ENCODE peak calls at places on chromosomes 2 and 18, in four cellular contexts. One of them, this sample, is unnamed.

GRCh38 chr18:79458131-79458838 is 62.6 kb downstream of the NFATC1 start:
- DNase-seq in GM12878: no peak
- DNase-seq in A549: peak
- DNase-seq in K562: no peak
- DNase-seq in this sample: peak

GRCh38 chr2:75587954-75588587 is 27.3 kb upstream of the EVA1A start:
- DNase-seq in GM12878: no peak
- DNase-seq in A549: no peak
- DNase-seq in K562: no peak
- DNase-seq in this sample: no peak

GRCh38 chr2:20241973-20242726 is 17.2 kb upstream of the SDC1 start:
- DNase-seq in GM12878: no peak
- DNase-seq in A549: peak
- DNase-seq in K562: peak
- DNase-seq in this sample: no peak

GRCh38 chr2:42895134-42895795 is 102.9 kb upstream of the HAAO start:
- DNase-seq in GM12878: no peak
- DNase-seq in A549: no peak
- DNase-seq in K562: no peak
- DNase-seq in this sample: no peak

GRCh38 chr2:128086244-128086643 is 4.8 kb upstream of the UGGT1 start:
- DNase-seq in GM12878: no peak
- DNase-seq in A549: no peak
- DNase-seq in K562: no peak
- DNase-seq in this sample: peak

GRCh38 chr2:111100765-111101162 is 19.9 kb upstream of the BCL2L11 start:
- DNase-seq in GM12878: peak
- DNase-seq in A549: no peak
- DNase-seq in K562: no peak
- DNase-seq in this sample: no peak

GRCh38 chr2:238388794-238389193 is 37.9 kb upstream of the ASB1 start:
- DNase-seq in GM12878: no peak
- DNase-seq in A549: no peak
- DNase-seq in K562: no peak
- DNase-seq in this sample: no peak

GRCh38 chr2:127572841-127573240 is 37.4 kb downstream of the MYO7B start:
- DNase-seq in GM12878: no peak
- DNase-seq in A549: no peak
- DNase-seq in K562: no peak
- DNase-seq in this sample: no peak

GRCh38 chr2:25032094-25032493 is 9.8 kb upstream of the EFR3B start:
- DNase-seq in GM12878: no peak
- DNase-seq in A549: no peak
- DNase-seq in K562: no peak
- DNase-seq in this sample: no peak

GRCh38 chr2:230680463-230681195 is 32.0 kb upstream of the CAB39 start:
- DNase-seq in GM12878: no peak
- DNase-seq in A549: no peak
- DNase-seq in K562: no peak
- DNase-seq in this sample: no peak

GRCh38 chr2:110872521-110872920 is 140.1 kb downstream of the ACOXL start:
- DNase-seq in GM12878: no peak
- DNase-seq in A549: no peak
- DNase-seq in K562: no peak
- DNase-seq in this sample: no peak

GRCh38 chr2:36578343-36579296 is 19.3 kb downstream of the FEZ2 start:
- DNase-seq in GM12878: no peak
- DNase-seq in A549: peak
- DNase-seq in K562: no peak
- DNase-seq in this sample: no peak

GRCh38 chr18:57660961-57661360 is 39.3 kb upstream of the NARS1 start:
- DNase-seq in GM12878: no peak
- DNase-seq in A549: no peak
- DNase-seq in K562: peak
- DNase-seq in this sample: no peak

GRCh38 chr18:944440-944839 is 39.8 kb downstream of the ADCYAP1 start:
- DNase-seq in GM12878: no peak
- DNase-seq in A549: no peak
- DNase-seq in K562: no peak
- DNase-seq in this sample: no peak

GRCh38 chr18:24588440-24588839 is 128.0 kb downstream of the HRH4 start:
- DNase-seq in GM12878: no peak
- DNase-seq in A549: no peak
- DNase-seq in K562: no peak
- DNase-seq in this sample: no peak

GRCh38 chr2:8627019-8627691 is 54.7 kb upstream of the ID2 start:
- DNase-seq in GM12878: no peak
- DNase-seq in A549: no peak
- DNase-seq in K562: no peak
- DNase-seq in this sample: peak

GRCh38 chr18:67818432-67818831 is 301.9 kb upstream of the DSEL start:
- DNase-seq in GM12878: no peak
- DNase-seq in A549: no peak
- DNase-seq in K562: no peak
- DNase-seq in this sample: no peak

GRCh38 chr2:240523451-240524281 is 34.1 kb downstream of the ANKMY1 start:
- DNase-seq in GM12878: no peak
- DNase-seq in A549: no peak
- DNase-seq in K562: no peak
- DNase-seq in this sample: no peak

GRCh38 chr18:48765053-48765452 is 185.7 kb downstream of the SMAD7 start:
- DNase-seq in GM12878: no peak
- DNase-seq in A549: no peak
- DNase-seq in K562: no peak
- DNase-seq in this sample: no peak

GRCh38 chr2:207091175-207091574 is 74.6 kb downstream of the KLF7 start:
- DNase-seq in GM12878: no peak
- DNase-seq in A549: no peak
- DNase-seq in K562: no peak
- DNase-seq in this sample: no peak

GRCh38 chr2:73291093-73291460 is 2.3 kb downstream of the EGR4 start:
- DNase-seq in GM12878: no peak
- DNase-seq in A549: peak
- DNase-seq in K562: peak
- DNase-seq in this sample: no peak

GRCh38 chr2:62465741-62466500 is 40.1 kb downstream of the TMEM17 start:
- DNase-seq in GM12878: no peak
- DNase-seq in A549: no peak
- DNase-seq in K562: no peak
- DNase-seq in this sample: no peak

GRCh38 chr2:104938226-104938941 is 84.5 kb downstream of the POU3F3 start:
- DNase-seq in GM12878: peak
- DNase-seq in A549: no peak
- DNase-seq in K562: no peak
- DNase-seq in this sample: no peak

GRCh38 chr2:156436477-156437085 is 402 bp downstream of the GPD2 start:
- DNase-seq in GM12878: no peak
- DNase-seq in A549: no peak
- DNase-seq in K562: peak
- DNase-seq in this sample: no peak

GRCh38 chr2:97997774-97998392 is 2.1 kb upstream of the TMEM131 start:
- DNase-seq in GM12878: no peak
- DNase-seq in A549: no peak
- DNase-seq in K562: no peak
- DNase-seq in this sample: peak

GRCh38 chr2:42613281-42614064 is 45.0 kb downstream of the MTA3 start:
- DNase-seq in GM12878: no peak
- DNase-seq in A549: no peak
- DNase-seq in K562: no peak
- DNase-seq in this sample: no peak

GRCh38 chr2:73823916-73824523 is 4.7 kb upstream of the STAMBP start:
- DNase-seq in GM12878: peak
- DNase-seq in A549: peak
- DNase-seq in K562: peak
- DNase-seq in this sample: peak

GRCh38 chr18:48547456-48548403 is 8.9 kb downstream of the CTIF start:
- DNase-seq in GM12878: no peak
- DNase-seq in A549: no peak
- DNase-seq in K562: peak
- DNase-seq in this sample: no peak

GRCh38 chr2:235532307-235532706 is 38.5 kb downstream of the AGAP1 start:
- DNase-seq in GM12878: no peak
- DNase-seq in A549: no peak
- DNase-seq in K562: no peak
- DNase-seq in this sample: no peak

GRCh38 chr2:235527806-235528480 is 34.1 kb downstream of the AGAP1 start:
- DNase-seq in GM12878: no peak
- DNase-seq in A549: no peak
- DNase-seq in K562: no peak
- DNase-seq in this sample: no peak

GRCh38 chr2:235533203-235533602 is 39.4 kb downstream of the AGAP1 start:
- DNase-seq in GM12878: no peak
- DNase-seq in A549: no peak
- DNase-seq in K562: no peak
- DNase-seq in this sample: no peak

GRCh38 chr2:235529621-235530020 is 35.8 kb downstream of the AGAP1 start:
- DNase-seq in GM12878: no peak
- DNase-seq in A549: no peak
- DNase-seq in K562: no peak
- DNase-seq in this sample: no peak

GRCh38 chr2:235530735-235531134 is 36.9 kb downstream of the AGAP1 start:
- DNase-seq in GM12878: no peak
- DNase-seq in A549: no peak
- DNase-seq in K562: no peak
- DNase-seq in this sample: no peak
- TF ChIP-seq CHD4 in GM12878: no peak
- TF ChIP-seq CHD4 in A549: no peak
- TF ChIP-seq CHD4 in K562: no peak
- TF ChIP-seq CHD4 in this sample: no peak

GRCh38 chr2:235396071-235396846 is 97.6 kb upstream of the AGAP1 start:
- DNase-seq in GM12878: no peak
- DNase-seq in A549: no peak
- DNase-seq in K562: no peak
- DNase-seq in this sample: no peak
- TF ChIP-seq RAD21 in GM12878: no peak
- TF ChIP-seq RAD21 in A549: no peak
- TF ChIP-seq RAD21 in K562: no peak
- TF ChIP-seq RAD21 in this sample: no peak

GRCh38 chr2:66048667-66049066 is 386.3 kb upstream of the MEIS1 start:
- DNase-seq in GM12878: no peak
- DNase-seq in A549: no peak
- DNase-seq in K562: no peak
- DNase-seq in this sample: no peak
- TF ChIP-seq CHD4 in GM12878: no peak
- TF ChIP-seq CHD4 in A549: no peak
- TF ChIP-seq CHD4 in K562: no peak
- TF ChIP-seq CHD4 in this sample: no peak

GRCh38 chr2:192194866-192195547 is at the start of gene TMEFF2:
- DNase-seq in GM12878: no peak
- DNase-seq in A549: peak
- DNase-seq in K562: peak
- DNase-seq in this sample: peak
- TF ChIP-seq RAD21 in GM12878: no peak
- TF ChIP-seq RAD21 in A549: peak
- TF ChIP-seq RAD21 in K562: no peak
- TF ChIP-seq RAD21 in this sample: no peak

GRCh38 chr2:237324446-237325236 is 89.3 kb downstream of the COL6A3 start:
- DNase-seq in GM12878: no peak
- DNase-seq in A549: no peak
- DNase-seq in K562: no peak
- DNase-seq in this sample: no peak
- TF ChIP-seq CHD4 in GM12878: no peak
- TF ChIP-seq CHD4 in A549: no peak
- TF ChIP-seq CHD4 in K562: no peak
- TF ChIP-seq CHD4 in this sample: no peak

GRCh38 chr2:147689510-147689909 is 155.3 kb upstream of the ACVR2A start:
- DNase-seq in GM12878: peak
- DNase-seq in A549: no peak
- DNase-seq in K562: no peak
- DNase-seq in this sample: no peak

GRCh38 chr2:147684903-147685302 is 159.9 kb upstream of the ACVR2A start:
- DNase-seq in GM12878: no peak
- DNase-seq in A549: no peak
- DNase-seq in K562: no peak
- DNase-seq in this sample: no peak

GRCh38 chr2:147686365-147686764 is 158.5 kb upstream of the ACVR2A start:
- DNase-seq in GM12878: no peak
- DNase-seq in A549: no peak
- DNase-seq in K562: no peak
- DNase-seq in this sample: no peak

GRCh38 chr2:147683380-147683779 is 161.4 kb upstream of the ACVR2A start:
- DNase-seq in GM12878: no peak
- DNase-seq in A549: no peak
- DNase-seq in K562: no peak
- DNase-seq in this sample: no peak

GRCh38 chr2:147688252-147688651 is 156.6 kb upstream of the ACVR2A start:
- DNase-seq in GM12878: no peak
- DNase-seq in A549: no peak
- DNase-seq in K562: no peak
- DNase-seq in this sample: no peak
- TF ChIP-seq RAD21 in GM12878: no peak
- TF ChIP-seq RAD21 in A549: no peak
- TF ChIP-seq RAD21 in K562: no peak
- TF ChIP-seq RAD21 in this sample: no peak

GRCh38 chr2:120847700-120848321 is 112.1 kb downstream of the GLI2 start:
- DNase-seq in GM12878: no peak
- DNase-seq in A549: no peak
- DNase-seq in K562: no peak
- DNase-seq in this sample: no peak
- TF ChIP-seq CHD4 in GM12878: no peak
- TF ChIP-seq CHD4 in A549: no peak
- TF ChIP-seq CHD4 in K562: no peak
- TF ChIP-seq CHD4 in this sample: no peak

DNA sequence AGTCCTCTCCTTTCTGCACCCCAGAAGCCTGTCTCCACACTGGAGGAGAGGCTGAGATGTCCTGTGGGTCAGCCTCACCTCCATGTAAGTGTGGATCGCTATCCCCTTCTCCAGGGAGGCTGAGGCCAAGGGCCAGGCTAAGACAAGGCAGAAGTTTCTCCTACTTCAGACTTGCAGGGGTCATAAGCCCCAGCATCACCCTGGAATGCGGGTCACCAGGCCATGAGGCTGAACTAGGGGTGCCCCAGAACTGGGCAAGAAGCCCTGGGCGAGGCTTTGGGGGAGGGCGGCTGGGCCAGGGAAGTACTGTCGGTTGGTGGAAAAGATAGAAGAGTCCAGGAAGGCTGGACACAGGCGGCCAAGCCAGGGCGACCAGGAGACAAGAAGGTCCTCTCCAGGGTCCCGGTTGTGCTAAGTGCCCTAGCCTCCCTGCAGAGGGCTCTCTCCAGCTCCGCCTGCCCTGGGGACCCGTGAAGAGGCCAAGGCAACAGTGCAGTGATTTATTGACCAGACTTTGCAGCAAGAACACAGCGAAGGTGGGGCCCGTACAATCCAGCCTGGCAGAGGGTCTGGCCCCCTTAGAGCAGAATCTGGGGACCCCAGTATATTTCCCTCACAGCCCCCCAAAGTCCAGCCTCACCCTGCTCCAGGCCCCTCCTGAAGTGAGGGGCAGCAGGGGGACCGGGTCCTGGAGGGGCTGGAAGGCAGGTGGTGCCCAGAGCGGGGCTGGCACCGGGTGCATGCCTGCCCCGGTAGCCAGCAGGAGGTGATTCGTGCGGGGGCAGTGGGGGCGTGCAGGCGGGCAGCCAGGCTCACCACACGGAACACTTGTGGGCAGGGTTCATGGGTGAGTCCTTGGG is 8.1 kb downstream of the ECEL1 start:
- DNase-seq in GM12878: no peak
- DNase-seq in A549: no peak
- DNase-seq in K562: peak
- DNase-seq in this sample: peak
- TF ChIP-seq RAD21 in GM12878: no peak
- TF ChIP-seq RAD21 in A549: no peak
- TF ChIP-seq RAD21 in K562: no peak
- TF ChIP-seq RAD21 in this sample: no peak